ENCODE peak calls at places on chromosome 17, in four cellular contexts. I is uterus, D is right lobe of liver, C is stomach. S is an unnamed sample.
A peak's percentile ranks its signal among the peaks of the same experiment; 100 is the strongest.

GRCh38 chr17:5797447-5797846 is 213.1 kb upstream of the NLRP1 start:
- DNase-seq in C (no peak), I (no peak), D (no peak), S (no peak)

GRCh38 chr17:38541281-38541680 is 64.5 kb downstream of the SRCIN1 start:
- DNase-seq in C (no peak), I (no peak), D (peak; percentile 26), S (no peak)

GRCh38 chr17:61309857-61310256 is 89.8 kb upstream of the TBX2 start:
- DNase-seq in D (no peak), I (no peak), C (no peak), S (no peak)

GRCh38 chr17:42002792-42003301 is 14.4 kb downstream of the DNAJC7 start:
- DNase-seq in I (no peak), D (no peak), C (no peak), S (no peak)

GRCh38 chr17:80034977-80035686 is 540 bp downstream of the TBC1D16 start:
- DNase-seq in D (no peak), I (no peak), C (no peak), S (peak; percentile 46)

GRCh38 chr17:39294060-39294459 is 68.3 kb upstream of the STAC2 start:
- DNase-seq in D (no peak), C (no peak), I (no peak), S (no peak)

GRCh38 chr17:164536-165235 is 16.8 kb downstream of the DOC2B start:
- DNase-seq in D (no peak), I (no peak), C (peak; percentile 47), S (peak; percentile 36)

GRCh38 chr17:8985054-8985701 is 19.7 kb upstream of the PIK3R5 start:
- DNase-seq in I (no peak), D (no peak), C (no peak), S (no peak)

GRCh38 chr17:43085489-43085888 is 39.7 kb downstream of the BRCA1 start:
- DNase-seq in C (no peak), D (no peak), I (no peak), S (no peak)

GRCh38 chr17:46942441-46943217 is 19.7 kb downstream of the GOSR2 start:
- DNase-seq in D (peak; percentile 68), I (peak; percentile 48), C (peak; percentile 74), S (no peak)

GRCh38 chr17:38439436-38439835 is 11.2 kb downstream of the ARHGAP23 start:
- DNase-seq in I (no peak), D (no peak), C (no peak), S (no peak)

GRCh38 chr17:31807846-31808245 is 51.2 kb downstream of the COPRS start:
- DNase-seq in C (no peak), D (no peak), I (no peak), S (no peak)

GRCh38 chr17:3665834-3666233 is 2.5 kb downstream of the TAX1BP3 start:
- DNase-seq in D (no peak), C (no peak), I (no peak), S (no peak)

GRCh38 chr17:34727601-34728000 is 148.2 kb downstream of the TMEM132E start:
- DNase-seq in I (no peak), D (no peak), C (no peak), S (no peak)

GRCh38 chr17:48134912-48135480 is 27.4 kb downstream of the SNX11 start:
- DNase-seq in C (no peak), I (no peak), D (no peak), S (no peak)

GRCh38 chr17:4822835-4823234 is 10.3 kb upstream of the MINK1 start:
- DNase-seq in D (no peak), C (no peak), I (no peak), S (no peak)

GRCh38 chr17:10177921-10178788 is 20.3 kb downstream of the GAS7 start:
- DNase-seq in C (no peak), I (no peak), D (no peak), S (no peak)

GRCh38 chr17:38357488-38358123 is 6.0 kb downstream of the SOCS7 start:
- DNase-seq in C (no peak), I (no peak), D (no peak), S (no peak)

GRCh38 chr17:4908711-4909496 is 6.0 kb upstream of the CHRNE start:
- DNase-seq in I (peak; percentile 82), D (peak; percentile 91), C (peak; percentile 92), S (peak; percentile 92)

GRCh38 chr17:75250009-75250471 is 11.4 kb downstream of the GGA3 start:
- DNase-seq in C (peak; percentile 40), D (no peak), I (no peak), S (no peak)

GRCh38 chr17:42312285-42313130 is 24.2 kb downstream of the STAT5A start:
- DNase-seq in I (peak; percentile 88), D (peak; percentile 92), C (peak; percentile 80), S (peak; percentile 76)

GRCh38 chr17:57279432-57279831 is 23.1 kb downstream of the MSI2 start:
- DNase-seq in C (no peak), D (no peak), I (no peak), S (no peak)

GRCh38 chr17:59505610-59506276 is 59.7 kb upstream of the DHX40 start:
- DNase-seq in C (no peak), I (no peak), D (no peak), S (no peak)

GRCh38 chr17:1031711-1032110 is 34.8 kb downstream of the TIMM22 start:
- DNase-seq in D (no peak), C (no peak), I (peak; percentile 76), S (peak; percentile 50)

GRCh38 chr17:60902399-60902798 is 224.7 kb downstream of the BCAS3 start:
- DNase-seq in I (no peak), C (no peak), D (no peak), S (no peak)

GRCh38 chr17:37789166-37789565 is 44.3 kb upstream of the HNF1B start:
- DNase-seq in D (no peak), C (no peak), I (no peak), S (peak; percentile 44)

GRCh38 chr17:2695243-2695960 is 16.2 kb downstream of the CLUH start:
- DNase-seq in C (peak; percentile 16), I (no peak), D (no peak), S (no peak)

GRCh38 chr17:16304832-16305231 is 48.4 kb downstream of the CENPV start:
- DNase-seq in I (no peak), D (no peak), C (no peak), S (no peak)

GRCh38 chr17:33572615-33573014 is 279.5 kb upstream of the ASIC2 start:
- DNase-seq in C (no peak), I (no peak), D (no peak), S (no peak)

GRCh38 chr17:7176870-7177209 is 2.3 kb downstream of the ASGR1 start:
- DNase-seq in D (no peak), C (no peak), I (no peak), S (no peak)

GRCh38 chr17:7179317-7180254 is at the start of gene ASGR1:
- DNase-seq in C (no peak), D (peak; percentile 93), I (no peak), S (no peak)

GRCh38 chr17:7178973-7179316 is 225 bp downstream of the ASGR1 start:
- DNase-seq in D (no peak), I (no peak), C (no peak), S (no peak)

GRCh38 chr17:7177210-7177953 is 1.8 kb downstream of the ASGR1 start:
- DNase-seq in C (peak; percentile 70), D (peak; percentile 77), I (peak; percentile 64), S (peak; percentile 75)

GRCh38 chr17:7177954-7178477 is 1.2 kb downstream of the ASGR1 start:
- DNase-seq in C (no peak), D (peak; percentile 90), I (no peak), S (no peak)
- H3K4me3 ChIP-seq in C (peak overlapping the region; percentile 42), D (peak overlapping the region; percentile 44), I (peak overlapping the region; percentile 27), S (no peak overlapping the region)

GRCh38 chr17:67466251-67466650 is 89.2 kb downstream of the PITPNC1 start:
- DNase-seq in D (no peak), C (no peak), I (no peak), S (no peak)
- H3K4me1 ChIP-seq in D (no peaks in the 10 kb centered on the region), C (peaks cover 15% of the 10 kb centered on the region), I (no peaks in the 10 kb centered on the region), S (peaks cover 7% of the 10 kb centered on the region)

GRCh38 chr17:17507465-17508011 is 11.3 kb upstream of the RASD1 start:
- DNase-seq in I (no peak), C (no peak), D (peak; percentile 44), S (peak; percentile 42)

GRCh38 chr17:17509601-17510425 is 13.6 kb upstream of the RASD1 start:
- DNase-seq in D (peak; percentile 46), I (no peak), C (no peak), S (no peak)

GRCh38 chr17:17508019-17508535 is 11.9 kb upstream of the RASD1 start:
- DNase-seq in C (no peak), I (no peak), D (peak; percentile 43), S (no peak)

GRCh38 chr17:17510456-17511292 is 14.5 kb upstream of the RASD1 start:
- DNase-seq in C (no peak), I (no peak), D (peak; percentile 44), S (peak; percentile 9)

DNA sequence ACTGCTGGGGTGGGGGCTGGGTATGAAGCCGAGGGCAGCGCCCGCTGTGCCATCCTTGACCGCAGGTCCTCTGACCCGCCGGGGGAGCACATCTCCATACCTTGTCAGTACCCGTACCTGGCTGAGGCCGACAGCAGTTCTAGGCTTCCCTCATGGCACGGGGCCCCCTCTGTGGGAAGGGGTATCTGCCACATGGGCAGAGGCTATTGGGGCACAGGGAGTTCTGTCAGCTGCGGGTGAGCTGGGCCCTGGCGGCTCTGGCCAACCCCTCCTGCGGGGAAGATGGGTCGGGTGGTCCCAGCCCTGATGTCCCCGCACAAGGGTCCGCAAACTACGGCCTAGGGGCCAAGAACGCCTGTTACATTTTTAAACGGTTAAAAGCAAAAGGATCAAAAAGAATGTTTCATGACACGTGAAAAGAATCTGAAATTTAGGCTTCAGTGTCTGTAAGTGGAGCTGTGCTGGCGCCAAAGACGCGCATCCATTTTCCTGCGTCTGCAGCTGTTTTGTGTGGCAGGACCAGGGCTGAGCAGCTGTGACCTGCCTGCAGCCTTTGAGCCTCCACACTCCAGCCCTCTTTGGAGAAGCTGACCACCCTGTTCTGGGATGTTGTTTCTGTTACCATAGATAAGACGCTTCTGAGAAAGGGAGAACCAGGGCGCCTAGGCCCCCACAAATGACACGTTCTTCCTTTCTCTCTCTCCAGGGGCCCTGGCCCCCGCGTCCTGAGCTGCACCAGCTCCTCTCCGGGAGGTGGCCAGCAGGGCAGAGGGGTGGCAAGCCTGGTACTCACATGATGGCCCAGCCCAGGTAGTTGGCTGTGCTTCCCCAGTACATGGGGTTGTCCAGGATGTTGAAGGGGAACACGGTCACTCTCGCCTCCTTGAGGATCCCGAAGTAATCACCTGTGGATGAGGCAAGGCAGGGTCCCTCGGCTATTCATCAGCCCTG is 12.7 kb upstream of the RASD1 start:
- DNase-seq in I (no peak), D (peak; percentile 48), C (no peak), S (no peak)
- TF ChIP-seq CTCF in I (no peak), D (no peak), C (no peak), S (no peak)

GRCh38 chr17:29194669-29195068 is 14.5 kb upstream of the MYO18A start:
- DNase-seq in D (no peak), C (no peak), I (no peak), S (no peak)

GRCh38 chr17:29193146-29193545 is 12.9 kb upstream of the MYO18A start:
- DNase-seq in D (no peak), I (no peak), C (no peak), S (no peak)

GRCh38 chr17:29195465-29196081 is 15.4 kb upstream of the MYO18A start:
- DNase-seq in I (no peak), D (no peak), C (no peak), S (no peak)

GRCh38 chr17:29190808-29191207 is 10.6 kb upstream of the MYO18A start:
- DNase-seq in I (no peak), C (no peak), D (no peak), S (no peak)

DNA sequence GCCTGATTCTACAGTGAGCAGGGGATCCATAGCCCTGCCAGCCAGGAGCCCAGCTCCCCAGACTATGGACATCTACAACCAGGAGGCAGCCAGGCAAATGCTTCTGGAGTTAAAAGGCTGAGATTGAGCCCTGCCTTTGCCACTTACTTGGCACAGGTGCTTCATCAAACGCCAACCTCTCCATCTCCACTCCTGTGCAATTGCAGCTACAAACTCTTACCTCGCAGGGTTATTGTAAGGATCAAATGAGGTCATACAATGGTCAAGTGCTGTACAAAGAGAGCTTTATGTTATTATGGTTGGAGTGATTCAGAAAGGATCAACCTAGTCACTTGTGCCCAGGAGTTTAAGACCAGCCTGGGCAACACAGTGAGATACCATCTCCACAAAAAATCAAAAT is 9.8 kb upstream of the MYO18A start:
- DNase-seq in I (no peak), D (no peak), C (no peak), S (no peak)
- H3K4me3 ChIP-seq in I (no peak overlapping the region), D (no peak overlapping the region), C (no peak overlapping the region), S (no peak overlapping the region)

S was measured in mucosa of descending colon.